ENCODE peak calls at places on chromosomes 13 and 19, in six cellular contexts. I, C, R, Q, Z and W are unnamed samples.

GRCh38 chr13:114112231-114112825 is 20.1 kb downstream of the RASA3 start:
- DNase-seq in I (no peak), C (no peak), R (no peak), Q (no peak), Z (no peak), W (no peak)

GRCh38 chr13:66341978-66342377 is 888.2 kb downstream of the PCDH9 start:
- DNase-seq in I (no peak), C (no peak), R (no peak), Q (no peak), Z (no peak), W (no peak)

GRCh38 chr13:71492346-71492871 is 374.6 kb downstream of the DACH1 start:
- DNase-seq in I (no peak), C (no peak), R (no peak), Q (no peak), Z (no peak), W (no peak)

GRCh38 chr19:2255982-2256685 is at the start of gene JSRP1:
- DNase-seq in I (no peak), C (no peak), R (no peak), Q (no peak), Z (no peak), W (no peak)

GRCh38 chr13:75088915-75089314 is 393.1 kb downstream of the TBC1D4 start:
- DNase-seq in I (no peak), C (no peak), R (no peak), Q (no peak), Z (no peak), W (no peak)

GRCh38 chr19:17183858-17184271 is 31.3 kb upstream of the USE1 start:
- DNase-seq in I (no peak), C (no peak), R (no peak), Q (no peak), Z (peak; percentile 45), W (no peak)

GRCh38 chr13:26941345-26942174 is 181.0 kb upstream of the GPR12 start:
- DNase-seq in I (no peak), C (no peak), R (no peak), Q (no peak), Z (no peak), W (no peak)

GRCh38 chr13:111329641-111330040 is 9.2 kb downstream of the TEX29 start:
- DNase-seq in I (no peak), C (no peak), R (no peak), Q (no peak), Z (no peak), W (no peak)

GRCh38 chr13:34162545-34162936 is 344.6 kb downstream of the RFC3 start:
- DNase-seq in I (no peak), C (no peak), R (no peak), Q (no peak), Z (no peak), W (no peak)

GRCh38 chr13:110555601-110556223 is 5.8 kb downstream of the RAB20 start:
- DNase-seq in I (no peak), C (no peak), R (peak; percentile 84), Q (no peak), Z (no peak), W (no peak)

GRCh38 chr13:41708648-41709175 is 251.4 kb downstream of the RGCC start:
- DNase-seq in I (no peak), C (no peak), R (no peak), Q (no peak), Z (no peak), W (no peak)

DNA sequence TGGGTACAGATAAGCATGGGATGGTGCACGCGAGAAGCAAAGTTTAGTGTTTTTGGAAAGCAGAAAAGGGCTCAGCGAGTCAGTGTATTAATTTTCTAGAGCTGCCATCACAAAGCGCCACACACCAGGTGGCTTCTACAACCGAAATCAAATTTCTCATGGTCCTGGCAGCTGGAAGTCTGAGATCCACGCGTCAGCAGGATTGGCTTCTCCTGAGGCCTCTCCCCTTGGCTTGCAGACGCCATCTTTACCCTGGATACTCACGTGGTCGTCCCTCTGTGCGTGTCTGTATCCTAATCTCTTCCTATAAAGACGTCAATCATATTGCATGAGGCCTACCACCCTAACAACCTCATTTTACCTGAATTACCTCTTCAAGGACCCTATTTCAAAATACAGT is 51.5 kb upstream of the USP29 start:
- DNase-seq in I (no peak), C (no peak), R (no peak), Q (no peak), Z (no peak), W (no peak)
- TF ChIP-seq TAF1 in I (no peak), C (no peak), R (no peak), Q (no peak), Z (no peak), W (no peak)

GRCh38 chr19:48752511-48753365 is at the start of gene FUT1:
- DNase-seq in I (peak; percentile 61), C (peak; percentile 94), R (no peak), Q (no peak), Z (no peak), W (no peak)
- TF ChIP-seq POLR2A in I (no peak), C (peak; percentile 73), R (no peak), Q (no peak), Z (no peak), W (no peak)

GRCh38 chr19:752652-753517 is 2.0 kb downstream of the MISP start:
- DNase-seq in I (peak; percentile 34), C (no peak), R (peak; percentile 92), Q (no peak), Z (no peak), W (no peak)
- TF ChIP-seq POLR2AphosphoS5 in I (no peak), C (no peak), R (no peak), Q (no peak), Z (no peak), W (no peak)

GRCh38 chr19:40539070-40539469 is 37.6 kb upstream of the SHKBP1 start:
- DNase-seq in I (no peak), C (no peak), R (no peak), Q (no peak), Z (no peak), W (no peak)
- TF ChIP-seq TAF1 in I (no peak), C (no peak), R (no peak), Q (no peak), Z (no peak), W (no peak)

DNA sequence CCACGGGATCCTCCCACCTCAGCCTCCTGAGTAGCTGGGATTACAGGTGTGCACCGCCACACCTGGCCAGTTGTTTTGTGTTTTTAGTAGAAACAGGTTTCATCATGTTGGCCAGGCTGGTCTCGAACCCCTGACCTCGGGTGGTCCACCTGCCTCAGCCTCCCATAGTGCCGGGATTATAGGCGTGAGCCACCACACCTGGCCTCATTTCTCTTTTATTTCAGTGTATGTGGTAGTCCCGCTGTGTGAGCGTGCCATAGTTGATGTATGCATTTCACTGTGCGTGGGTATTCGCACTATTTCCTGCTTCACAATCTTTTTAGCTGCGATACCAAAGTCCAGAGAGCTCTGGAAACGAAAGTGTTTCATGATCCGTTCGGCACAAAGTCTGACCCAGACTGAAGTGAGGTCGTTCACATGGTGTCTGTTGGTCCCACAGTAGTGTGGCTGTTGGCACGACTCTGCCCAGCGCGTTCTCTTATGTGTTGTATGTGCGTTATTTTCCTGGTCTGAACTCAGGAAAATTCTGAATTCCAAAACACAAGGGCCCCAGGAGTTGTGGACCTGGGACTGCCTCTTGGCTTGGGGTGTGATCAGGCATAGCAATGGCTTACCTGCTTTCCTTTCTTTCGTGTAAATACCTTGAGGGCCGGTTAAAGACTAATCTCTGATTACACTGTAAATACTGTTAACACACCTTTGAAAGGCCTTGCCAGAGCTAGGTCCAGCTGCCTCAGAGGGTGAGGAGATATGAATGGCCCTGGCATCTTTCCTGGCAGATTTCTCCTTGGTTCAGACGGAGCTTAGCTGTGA is 8.6 kb downstream of the EPN1 start:
- DNase-seq in I (no peak), C (no peak), R (peak; percentile 90), Q (no peak), Z (no peak), W (no peak)
- TF ChIP-seq POLR2A in I (no peak), C (no peak), R (peak; percentile 85), Q (no peak), Z (no peak), W (no peak)

DNA sequence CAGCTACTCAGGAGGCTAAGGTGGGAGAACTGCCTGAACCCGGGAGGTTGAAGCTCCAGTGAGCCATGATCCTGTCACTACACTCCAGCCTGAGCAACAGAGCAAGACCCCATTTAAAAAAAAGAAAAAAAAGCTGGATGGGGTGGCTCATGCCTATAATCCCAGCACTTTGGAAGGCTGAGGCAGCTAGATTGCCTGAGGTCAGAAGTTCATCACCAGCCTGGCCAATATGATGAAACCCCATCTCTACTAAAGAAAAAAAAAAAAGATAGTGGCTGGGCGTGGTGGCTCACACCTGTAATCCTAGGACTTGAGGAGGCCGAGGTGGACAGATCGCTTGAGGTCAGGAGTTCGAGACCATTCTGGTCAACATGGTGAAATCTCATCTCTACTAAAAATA is 15.0 kb downstream of the LTBP4 start:
- DNase-seq in I (no peak), C (no peak), R (no peak), Q (no peak), Z (no peak), W (no peak)
- TF ChIP-seq POLR2AphosphoS5 in I (no peak), C (no peak), R (no peak), Q (no peak), Z (no peak), W (no peak)